ENCODE peak calls at places on chromosomes 5 and 9, in five cellular contexts. One of them, this sample, is unnamed.

GRCh38 chr9:71854811-71855210 is 56.2 kb downstream of the ABHD17B start:
- DNase-seq in DND-41: no peak
- DNase-seq in CD4-positive, CD25-positive, alpha-beta regulatory T cell: no peak
- DNase-seq in heart left ventricle: no peak
- DNase-seq in neural progenitor cell: no peak
- DNase-seq in this sample: no peak

GRCh38 chr9:90836396-90837080 is 34.9 kb downstream of the SYK start:
- DNase-seq in DND-41: no peak
- DNase-seq in neural progenitor cell: no peak
- DNase-seq in heart left ventricle: no peak
- DNase-seq in CD4-positive, CD25-positive, alpha-beta regulatory T cell: no peak
- DNase-seq in this sample: no peak

GRCh38 chr9:133238272-133238850 is 29.3 kb upstream of the OBP2B start:
- DNase-seq in DND-41: no peak
- DNase-seq in neural progenitor cell: peak; percentile 81
- DNase-seq in heart left ventricle: peak; percentile 93
- DNase-seq in CD4-positive, CD25-positive, alpha-beta regulatory T cell: no peak
- DNase-seq in this sample: no peak

GRCh38 chr5:55114061-55114460 is 11.6 kb downstream of the GZMA start:
- DNase-seq in heart left ventricle: no peak
- DNase-seq in DND-41: no peak
- DNase-seq in CD4-positive, CD25-positive, alpha-beta regulatory T cell: no peak
- DNase-seq in neural progenitor cell: no peak
- DNase-seq in this sample: no peak

GRCh38 chr5:125412561-125413535 is 666.4 kb upstream of the ZNF608 start:
- DNase-seq in neural progenitor cell: peak; percentile 93
- DNase-seq in DND-41: no peak
- DNase-seq in heart left ventricle: peak; percentile 62
- DNase-seq in CD4-positive, CD25-positive, alpha-beta regulatory T cell: no peak
- DNase-seq in this sample: peak; percentile 83

GRCh38 chr5:157511656-157512644 is 51.9 kb downstream of the NIPAL4 start:
- DNase-seq in heart left ventricle: peak; percentile 96
- DNase-seq in neural progenitor cell: peak; percentile 13
- DNase-seq in DND-41: no peak
- DNase-seq in CD4-positive, CD25-positive, alpha-beta regulatory T cell: no peak
- DNase-seq in this sample: peak; percentile 100

GRCh38 chr5:87298687-87299362 is 31.1 kb downstream of the RASA1 start:
- DNase-seq in CD4-positive, CD25-positive, alpha-beta regulatory T cell: no peak
- DNase-seq in neural progenitor cell: no peak
- DNase-seq in DND-41: no peak
- DNase-seq in heart left ventricle: no peak
- DNase-seq in this sample: no peak

GRCh38 chr5:39783756-39784421 is 359.1 kb upstream of the DAB2 start:
- DNase-seq in DND-41: no peak
- DNase-seq in heart left ventricle: no peak
- DNase-seq in CD4-positive, CD25-positive, alpha-beta regulatory T cell: no peak
- DNase-seq in neural progenitor cell: no peak
- DNase-seq in this sample: no peak

GRCh38 chr5:59036274-59036961 is 453.5 kb downstream of the RAB3C start:
- DNase-seq in heart left ventricle: peak; percentile 38
- DNase-seq in neural progenitor cell: no peak
- DNase-seq in DND-41: no peak
- DNase-seq in CD4-positive, CD25-positive, alpha-beta regulatory T cell: peak; percentile 3
- DNase-seq in this sample: peak; percentile 54

GRCh38 chr9:136141716-136142415 is 23.2 kb upstream of the TMEM250 start:
- DNase-seq in CD4-positive, CD25-positive, alpha-beta regulatory T cell: no peak
- DNase-seq in neural progenitor cell: no peak
- DNase-seq in DND-41: no peak
- DNase-seq in heart left ventricle: no peak
- DNase-seq in this sample: no peak

GRCh38 chr5:96431376-96432244 is 1.4 kb downstream of the PCSK1 start:
- DNase-seq in DND-41: no peak
- DNase-seq in neural progenitor cell: peak; percentile 57
- DNase-seq in CD4-positive, CD25-positive, alpha-beta regulatory T cell: no peak
- DNase-seq in heart left ventricle: peak; percentile 52
- DNase-seq in this sample: peak; percentile 14

DNA sequence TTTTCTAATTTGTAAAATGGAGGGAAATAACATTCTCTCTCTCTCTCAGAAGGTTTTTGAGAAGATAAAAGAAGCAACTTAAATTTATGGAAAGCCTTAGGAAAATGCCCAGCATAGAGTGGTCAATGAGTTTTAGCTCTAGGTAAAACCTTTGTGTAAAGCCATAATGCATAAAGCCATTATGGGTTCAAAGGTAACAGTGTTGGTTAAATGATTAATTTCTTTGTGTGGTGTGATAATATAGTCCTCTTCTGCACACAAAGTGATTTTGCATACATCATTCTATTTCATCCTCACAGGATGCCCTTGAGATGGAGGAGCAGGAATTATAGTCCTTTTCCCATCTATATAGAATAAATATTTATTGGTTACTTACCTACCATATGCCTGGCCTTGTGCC is 602.9 kb downstream of the CSNK1G3 start:
- DNase-seq in heart left ventricle: no peak
- DNase-seq in DND-41: no peak
- DNase-seq in CD4-positive, CD25-positive, alpha-beta regulatory T cell: no peak
- DNase-seq in neural progenitor cell: no peak
- DNase-seq in this sample: no peak
- H3K27ac ChIP-seq in heart left ventricle: no peak overlapping the region
- H3K27ac ChIP-seq in DND-41: no peak overlapping the region
- H3K27ac ChIP-seq in CD4-positive, CD25-positive, alpha-beta regulatory T cell: no peak overlapping the region
- H3K27ac ChIP-seq in neural progenitor cell: no peak overlapping the region
- H3K27ac ChIP-seq in this sample: no peak overlapping the region

GRCh38 chr5:172574845-172575170 is 66.3 kb upstream of the NEURL1B start:
- DNase-seq in CD4-positive, CD25-positive, alpha-beta regulatory T cell: no peak
- DNase-seq in DND-41: no peak
- DNase-seq in heart left ventricle: peak; percentile 21
- DNase-seq in neural progenitor cell: no peak
- DNase-seq in this sample: no peak
- H3K27me3 ChIP-seq in CD4-positive, CD25-positive, alpha-beta regulatory T cell: no peaks in the 10 kb centered on the region
- H3K27me3 ChIP-seq in DND-41: peaks cover 3% of the 10 kb centered on the region
- H3K27me3 ChIP-seq in heart left ventricle: no peaks in the 10 kb centered on the region
- H3K27me3 ChIP-seq in neural progenitor cell: no peaks in the 10 kb centered on the region
- H3K27me3 ChIP-seq in this sample: no peaks in the 10 kb centered on the region

DNA sequence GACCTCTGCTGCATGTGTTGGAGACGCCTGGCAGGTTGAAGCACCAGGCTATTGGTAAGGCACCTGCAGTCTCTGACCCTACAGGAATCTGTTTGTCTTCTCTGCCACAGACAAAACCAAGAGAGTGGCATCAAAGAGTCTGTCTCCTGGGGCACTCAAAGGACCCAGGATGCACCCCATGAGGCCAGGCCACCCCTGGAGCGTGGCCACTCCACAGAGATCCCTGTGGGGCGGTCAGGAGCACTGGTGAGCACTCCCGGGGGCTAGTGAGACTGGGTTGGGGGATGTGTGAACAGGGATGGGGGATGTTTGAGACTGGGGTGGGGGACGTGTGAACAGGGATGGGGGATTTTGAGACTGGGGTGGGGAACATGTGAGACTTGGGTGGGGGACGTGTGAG is 240.3 kb downstream of the CACNA1B start:
- DNase-seq in heart left ventricle: no peak
- DNase-seq in DND-41: no peak
- DNase-seq in CD4-positive, CD25-positive, alpha-beta regulatory T cell: no peak
- DNase-seq in neural progenitor cell: no peak
- DNase-seq in this sample: no peak
- H3K9me3 ChIP-seq in heart left ventricle: no peaks in the 10 kb centered on the region
- H3K9me3 ChIP-seq in DND-41: no peaks in the 10 kb centered on the region
- H3K9me3 ChIP-seq in CD4-positive, CD25-positive, alpha-beta regulatory T cell: no peaks in the 10 kb centered on the region
- H3K9me3 ChIP-seq in neural progenitor cell: no peaks in the 10 kb centered on the region
- H3K9me3 ChIP-seq in this sample: no peaks in the 10 kb centered on the region

GRCh38 chr9:81138173-81138572 is 551.2 kb downstream of the TLE1 start:
- DNase-seq in neural progenitor cell: peak; percentile 28
- DNase-seq in DND-41: no peak
- DNase-seq in heart left ventricle: no peak
- DNase-seq in CD4-positive, CD25-positive, alpha-beta regulatory T cell: no peak
- DNase-seq in this sample: no peak
- H3K27ac ChIP-seq in neural progenitor cell: no peak overlapping the region
- H3K27ac ChIP-seq in DND-41: no peak overlapping the region
- H3K27ac ChIP-seq in heart left ventricle: no peak overlapping the region
- H3K27ac ChIP-seq in CD4-positive, CD25-positive, alpha-beta regulatory T cell: no peak overlapping the region
- H3K27ac ChIP-seq in this sample: no peak overlapping the region

DNA sequence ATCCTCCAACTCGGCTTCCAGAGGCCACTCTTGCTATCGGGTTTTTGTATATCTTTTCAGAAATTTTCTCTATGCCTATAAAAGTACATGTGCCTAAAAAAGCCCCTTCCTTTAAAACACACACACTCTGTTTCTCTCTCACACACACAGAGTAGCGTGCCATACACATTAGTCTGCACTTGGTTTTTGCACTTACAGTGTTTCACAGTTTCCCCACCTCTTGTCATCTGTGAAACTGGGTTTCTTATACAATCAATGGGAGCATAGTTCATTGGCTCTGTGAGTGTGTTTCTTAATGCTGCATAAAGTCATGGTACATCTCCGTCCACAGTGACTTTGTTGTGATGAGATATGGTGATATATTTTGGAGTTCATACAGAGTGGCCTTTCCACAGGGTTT is 664 bp upstream of the IGFBPL1 start:
- DNase-seq in neural progenitor cell: no peak
- DNase-seq in heart left ventricle: no peak
- DNase-seq in DND-41: no peak
- DNase-seq in CD4-positive, CD25-positive, alpha-beta regulatory T cell: no peak
- DNase-seq in this sample: no peak
- H3K27me3 ChIP-seq in neural progenitor cell: peaks cover 50% of the 10 kb centered on the region
- H3K27me3 ChIP-seq in heart left ventricle: peaks cover 65% of the 10 kb centered on the region
- H3K27me3 ChIP-seq in DND-41: no peaks in the 10 kb centered on the region
- H3K27me3 ChIP-seq in CD4-positive, CD25-positive, alpha-beta regulatory T cell: peaks cover 19% of the 10 kb centered on the region
- H3K27me3 ChIP-seq in this sample: peaks cover 14% of the 10 kb centered on the region

DNA sequence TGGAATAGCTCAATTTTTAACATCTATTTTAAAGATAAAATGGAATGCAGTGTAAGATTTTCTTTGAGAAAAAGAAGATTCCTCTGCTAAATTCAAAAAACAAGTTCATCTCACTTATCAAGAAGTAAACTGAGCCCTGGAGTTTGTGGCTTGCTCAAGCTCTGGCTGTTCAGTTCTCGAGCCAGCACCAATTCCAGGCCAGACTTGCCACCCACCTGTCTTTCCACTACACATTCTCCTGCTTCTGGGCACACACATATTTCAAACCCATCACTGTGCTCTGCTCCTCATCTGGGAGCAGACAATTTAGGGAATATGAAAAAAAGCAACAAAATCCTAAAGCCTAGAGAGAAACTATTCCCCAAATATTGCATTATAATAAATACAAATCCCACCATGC is 424.5 kb downstream of the ENC1 start:
- DNase-seq in DND-41: no peak
- DNase-seq in neural progenitor cell: no peak
- DNase-seq in heart left ventricle: no peak
- DNase-seq in CD4-positive, CD25-positive, alpha-beta regulatory T cell: no peak
- DNase-seq in this sample: no peak
- H3K9me3 ChIP-seq in DND-41: no peaks in the 10 kb centered on the region
- H3K9me3 ChIP-seq in neural progenitor cell: no peaks in the 10 kb centered on the region
- H3K9me3 ChIP-seq in heart left ventricle: no peaks in the 10 kb centered on the region
- H3K9me3 ChIP-seq in CD4-positive, CD25-positive, alpha-beta regulatory T cell: no peaks in the 10 kb centered on the region
- H3K9me3 ChIP-seq in this sample: no peaks in the 10 kb centered on the region

GRCh38 chr9:75448281-75448680 is 360.0 kb downstream of the OSTF1 start:
- DNase-seq in heart left ventricle: no peak
- DNase-seq in neural progenitor cell: no peak
- DNase-seq in DND-41: no peak
- DNase-seq in CD4-positive, CD25-positive, alpha-beta regulatory T cell: no peak
- DNase-seq in this sample: no peak

GRCh38 chr9:75448955-75449354 is 360.6 kb downstream of the OSTF1 start:
- DNase-seq in CD4-positive, CD25-positive, alpha-beta regulatory T cell: no peak
- DNase-seq in DND-41: no peak
- DNase-seq in heart left ventricle: no peak
- DNase-seq in neural progenitor cell: no peak
- DNase-seq in this sample: no peak

GRCh38 chr9:75452512-75452911 is 364.2 kb downstream of the OSTF1 start:
- DNase-seq in DND-41: no peak
- DNase-seq in heart left ventricle: no peak
- DNase-seq in CD4-positive, CD25-positive, alpha-beta regulatory T cell: no peak
- DNase-seq in neural progenitor cell: no peak
- DNase-seq in this sample: no peak

GRCh38 chr9:75451505-75451904 is 363.2 kb downstream of the OSTF1 start:
- DNase-seq in DND-41: no peak
- DNase-seq in neural progenitor cell: no peak
- DNase-seq in CD4-positive, CD25-positive, alpha-beta regulatory T cell: no peak
- DNase-seq in heart left ventricle: peak; percentile 32
- DNase-seq in this sample: peak; percentile 52

DNA sequence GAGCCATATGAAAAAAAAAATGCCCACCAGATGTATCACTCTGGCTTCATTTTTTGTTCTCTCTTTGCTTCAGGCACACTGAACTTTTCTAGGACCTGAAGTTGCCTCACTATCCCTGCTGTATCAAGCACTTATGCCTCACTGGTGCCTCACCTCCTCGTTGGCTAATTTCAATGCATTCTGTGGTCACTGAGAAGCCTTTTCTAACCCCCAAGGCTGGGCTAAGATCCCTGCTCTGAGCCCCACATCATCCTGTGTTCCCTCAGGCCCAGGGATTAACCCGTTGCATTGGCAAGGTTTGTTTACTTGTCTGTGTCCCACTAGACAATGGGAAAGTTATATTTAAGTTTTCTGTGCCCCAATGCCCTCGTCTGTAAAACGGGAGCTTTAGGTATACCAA is 362.7 kb downstream of the OSTF1 start:
- DNase-seq in CD4-positive, CD25-positive, alpha-beta regulatory T cell: no peak
- DNase-seq in DND-41: no peak
- DNase-seq in heart left ventricle: no peak
- DNase-seq in neural progenitor cell: peak; percentile 9
- DNase-seq in this sample: peak; percentile 50
- H3K27ac ChIP-seq in CD4-positive, CD25-positive, alpha-beta regulatory T cell: no peak overlapping the region
- H3K27ac ChIP-seq in DND-41: no peak overlapping the region
- H3K27ac ChIP-seq in heart left ventricle: no peak overlapping the region
- H3K27ac ChIP-seq in neural progenitor cell: no peak overlapping the region
- H3K27ac ChIP-seq in this sample: peak overlapping the region; percentile 35

This sample was measured in SJSA1.